ENCODE peak calls at places on chromosomes 16 and 17, in four cellular contexts. I is BE2C, R is AG09309, L is fibroblast of pulmonary artery. V is an unnamed sample.

GRCh38 chr16:75801307-75801706 is 75.0 kb upstream of the CPHXL start:
- DNase-seq in I (no peak), R (no peak), L (no peak), V (no peak)

GRCh38 chr17:40450175-40450574 is 6.9 kb downstream of the IGFBP4 start:
- DNase-seq in I (peak; percentile 40), R (no peak), L (peak; percentile 57), V (peak; percentile 49)

GRCh38 chr16:75280331-75280804 is 28.9 kb upstream of the BCAR1 start:
- DNase-seq in I (no peak), R (no peak), L (no peak), V (no peak)

GRCh38 chr16:57537194-57537505 is 779 bp upstream of the CCDC102A start:
- DNase-seq in I (no peak), R (no peak), L (no peak), V (peak; percentile 4)

GRCh38 chr16:65904361-65904760 is 462.1 kb upstream of the CDH5 start:
- DNase-seq in I (no peak), R (no peak), L (no peak), V (no peak)

GRCh38 chr16:18958621-18959578 is 24.8 kb upstream of the TMC7 start:
- DNase-seq in I (no peak), R (no peak), L (no peak), V (no peak)

GRCh38 chr16:11047057-11047456 is 102.7 kb downstream of the CLEC16A start:
- DNase-seq in I (no peak), R (peak; percentile 82), L (peak; percentile 52), V (peak; percentile 94)

GRCh38 chr16:50478021-50478772 is 70.0 kb upstream of the NKD1 start:
- DNase-seq in I (no peak), R (no peak), L (no peak), V (no peak)

GRCh38 chr17:4806770-4807533 is at the start of gene PLD2:
- DNase-seq in I (peak; percentile 89), R (no peak), L (peak; percentile 70), V (peak; percentile 73)

GRCh38 chr16:48556913-48557351 is 53.0 kb downstream of the N4BP1 start:
- DNase-seq in I (no peak), R (peak; percentile 23), L (peak; percentile 62), V (peak; percentile 23)

GRCh38 chr17:19447085-19447583 is 36.1 kb downstream of the RNF112 start:
- DNase-seq in I (peak; percentile 59), R (no peak), L (peak; percentile 88), V (peak; percentile 84)

GRCh38 chr16:1820096-1820972 is 6.3 kb downstream of the HAGH start:
- DNase-seq in I (no peak), R (no peak), L (no peak), V (no peak)

GRCh38 chr17:33457477-33457876 is 164.4 kb upstream of the ASIC2 start:
- DNase-seq in I (no peak), R (no peak), L (no peak), V (no peak)

GRCh38 chr16:28898942-28899341 is 20.7 kb downstream of the ATP2A1 start:
- DNase-seq in I (no peak), R (no peak), L (no peak), V (no peak)

GRCh38 chr16:10598157-10598556 is 17.8 kb upstream of the EMP2 start:
- DNase-seq in I (no peak), R (no peak), L (no peak), V (no peak)

GRCh38 chr16:21568502-21569189 is 30.7 kb upstream of the METTL9 start:
- DNase-seq in I (no peak), R (no peak), L (no peak), V (no peak)

GRCh38 chr16:9300252-9300651 is 208.8 kb downstream of the HAPSTR1 start:
- DNase-seq in I (no peak), R (no peak), L (no peak), V (no peak)

GRCh38 chr17:66002807-66003206 is 189.1 kb downstream of the CEP112 start:
- DNase-seq in I (no peak), R (no peak), L (peak; percentile 26), V (peak; percentile 12)

GRCh38 chr16:59198487-59198886 is 464.4 kb upstream of the GOT2 start:
- DNase-seq in I (no peak), R (no peak), L (no peak), V (no peak)

DNA sequence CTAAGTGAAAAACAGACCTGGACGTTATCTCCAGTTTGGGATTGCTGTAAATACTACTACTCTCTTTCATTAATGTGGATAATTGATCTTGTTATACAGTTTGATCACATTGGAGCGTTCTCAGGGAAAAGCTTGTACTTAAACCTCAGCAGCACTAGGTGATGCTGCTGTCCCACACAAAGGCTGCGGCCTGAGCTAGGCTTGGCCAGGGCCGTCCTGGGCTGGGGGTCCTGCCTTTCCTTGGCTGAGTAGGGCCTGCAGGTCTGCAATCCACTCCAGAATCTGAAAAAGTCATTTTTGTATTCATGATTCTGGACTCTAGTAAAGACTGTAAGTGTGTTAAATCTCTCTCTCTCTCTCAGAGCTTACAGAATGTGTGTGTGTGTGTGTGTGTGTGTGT is 23.7 kb upstream of the PMFBP1 start:
- DNase-seq in I (peak; percentile 78), R (no peak), L (no peak), V (no peak)
- TF ChIP-seq CTCF in I (peak; percentile 90), R (peak; percentile 10), L (peak; percentile 7), V (no peak)

GRCh38 chr17:17414316-17414937 is 62.4 kb upstream of the MED9 start:
- DNase-seq in I (no peak), R (no peak), L (peak; percentile 65), V (peak; percentile 50)
- H3K4me3 ChIP-seq in I (no peak overlapping the region), R (peak overlapping the region; percentile 35), L (no peak overlapping the region), V (peak overlapping the region; percentile 19)

GRCh38 chr17:67663445-67663844 is 54.3 kb upstream of the NOL11 start:
- DNase-seq in I (no peak), R (no peak), L (no peak), V (no peak)
- TF ChIP-seq CTCF in I (no peak), R (no peak), L (no peak), V (no peak)

GRCh38 chr17:48725005-48725293 is 2.0 kb downstream of the PRAC2 start:
- DNase-seq in I (no peak), R (no peak), L (no peak), V (no peak)
- H3K4me3 ChIP-seq in I (no peak overlapping the region), R (no peak overlapping the region), L (no peak overlapping the region), V (no peak overlapping the region)

DNA sequence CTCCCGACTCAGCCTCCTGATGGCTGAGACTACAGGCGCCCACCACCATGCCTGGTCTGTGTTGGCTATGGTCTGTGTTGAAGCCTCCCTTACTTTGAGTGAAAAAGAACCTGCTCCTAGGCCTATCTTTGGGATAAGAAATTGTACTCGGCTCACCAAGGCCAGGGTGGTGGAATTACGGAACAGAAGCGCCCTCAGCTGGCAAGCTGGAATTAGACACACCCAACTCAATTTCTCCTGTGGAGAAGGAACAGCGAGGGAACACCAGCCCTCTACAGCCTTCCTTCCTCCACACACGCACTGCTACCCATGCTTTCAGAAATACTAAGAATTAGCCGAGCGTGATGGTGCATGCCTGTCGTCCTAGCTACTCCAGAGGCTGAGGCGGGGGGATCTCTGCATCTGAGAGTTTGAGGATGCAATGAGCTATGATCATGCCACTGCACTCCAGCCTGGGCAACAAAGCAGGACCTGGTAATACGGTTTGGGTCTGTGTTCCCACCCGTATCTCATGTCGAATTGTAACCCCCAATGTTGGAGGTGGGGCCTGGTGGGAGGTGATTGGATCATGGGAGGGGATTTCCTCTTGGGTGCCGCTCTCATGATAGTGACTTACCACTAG is 40.1 kb upstream of the RBBP6 start:
- DNase-seq in I (peak; percentile 33), R (no peak), L (peak; percentile 29), V (peak; percentile 19)
- TF ChIP-seq CTCF in I (peak; percentile 53), R (peak; percentile 57), L (peak; percentile 39), V (peak; percentile 50)

GRCh38 chr16:54936086-54936978 is 5.7 kb downstream of the IRX5 start:
- DNase-seq in I (no peak), R (no peak), L (no peak), V (peak; percentile 37)
- H3K4me3 ChIP-seq in I (no peak overlapping the region), R (peak overlapping the region; percentile 48), L (peak overlapping the region; percentile 5), V (no peak overlapping the region)

GRCh38 chr16:81163671-81164070 is 67.5 kb upstream of the GCSH start:
- DNase-seq in I (no peak), R (no peak), L (no peak), V (no peak)
- TF ChIP-seq CTCF in I (no peak), R (no peak), L (no peak), V (no peak)

GRCh38 chr16:3645504-3646347 is 8.8 kb upstream of the DNASE1 start:
- DNase-seq in I (no peak), R (no peak), L (no peak), V (peak; percentile 82)
- H3K4me3 ChIP-seq in I (no peak overlapping the region), R (no peak overlapping the region), L (no peak overlapping the region), V (no peak overlapping the region)

V was measured in fibroblast of villous mesenchyme.